ENCODE peak calls at places on chromosomes 12 and 14, in seven cellular contexts. One of them, this sample, is unnamed.

GRCh38 chr12:79127268-79127895 is 262.8 kb downstream of the SYT1 start:
- DNase-seq in HCT116: no peak
- DNase-seq in GM12878: no peak
- DNase-seq in SK-N-SH: no peak
- DNase-seq in HepG2: no peak
- DNase-seq in K562: no peak
- DNase-seq in H1: no peak
- DNase-seq in this sample: no peak

GRCh38 chr12:54053625-54054441 is at the start of gene HOXC4:
- DNase-seq in HCT116: no peak
- DNase-seq in GM12878: no peak
- DNase-seq in SK-N-SH: peak; percentile 86
- DNase-seq in HepG2: no peak
- DNase-seq in K562: no peak
- DNase-seq in H1: no peak
- DNase-seq in this sample: no peak

GRCh38 chr12:130925616-130926015 is 28.1 kb upstream of the ADGRD1 start:
- DNase-seq in HCT116: no peak
- DNase-seq in GM12878: no peak
- DNase-seq in SK-N-SH: no peak
- DNase-seq in HepG2: no peak
- DNase-seq in K562: no peak
- DNase-seq in H1: no peak
- DNase-seq in this sample: no peak

GRCh38 chr14:94317259-94317658 is 5.9 kb downstream of the SERPINA6 start:
- DNase-seq in HCT116: no peak
- DNase-seq in GM12878: no peak
- DNase-seq in SK-N-SH: no peak
- DNase-seq in HepG2: peak; percentile 78
- DNase-seq in K562: no peak
- DNase-seq in H1: no peak
- DNase-seq in this sample: no peak

GRCh38 chr12:27164330-27165045 is 79.6 kb upstream of the STK38L start:
- DNase-seq in HCT116: no peak
- DNase-seq in GM12878: no peak
- DNase-seq in SK-N-SH: no peak
- DNase-seq in HepG2: no peak
- DNase-seq in K562: no peak
- DNase-seq in H1: no peak
- DNase-seq in this sample: no peak

GRCh38 chr12:80168936-80169335 is 69.6 kb downstream of the OTOGL start:
- DNase-seq in HCT116: no peak
- DNase-seq in GM12878: no peak
- DNase-seq in SK-N-SH: no peak
- DNase-seq in HepG2: no peak
- DNase-seq in K562: no peak
- DNase-seq in H1: no peak
- DNase-seq in this sample: no peak

GRCh38 chr12:131793623-131794022 is 34.6 kb upstream of the MMP17 start:
- DNase-seq in HCT116: no peak
- DNase-seq in GM12878: no peak
- DNase-seq in SK-N-SH: no peak
- DNase-seq in HepG2: no peak
- DNase-seq in K562: no peak
- DNase-seq in H1: no peak
- DNase-seq in this sample: no peak

GRCh38 chr14:88599761-88600439 is 37.1 kb downstream of the ZC3H14 start:
- DNase-seq in HCT116: no peak
- DNase-seq in GM12878: peak; percentile 77
- DNase-seq in SK-N-SH: no peak
- DNase-seq in HepG2: no peak
- DNase-seq in K562: no peak
- DNase-seq in H1: no peak
- DNase-seq in this sample: no peak

GRCh38 chr12:19431407-19432308 is 7.6 kb upstream of the AEBP2 start:
- DNase-seq in HCT116: no peak
- DNase-seq in GM12878: peak; percentile 30
- DNase-seq in SK-N-SH: no peak
- DNase-seq in HepG2: no peak
- DNase-seq in K562: no peak
- DNase-seq in H1: no peak
- DNase-seq in this sample: peak; percentile 76

GRCh38 chr12:52296572-52297215 is 5.4 kb upstream of the KRT81 start:
- DNase-seq in HCT116: no peak
- DNase-seq in GM12878: no peak
- DNase-seq in SK-N-SH: no peak
- DNase-seq in HepG2: no peak
- DNase-seq in K562: no peak
- DNase-seq in H1: no peak
- DNase-seq in this sample: no peak

GRCh38 chr14:104873380-104874055 is 8.4 kb downstream of the CEP170B start:
- DNase-seq in HCT116: no peak
- DNase-seq in GM12878: no peak
- DNase-seq in SK-N-SH: no peak
- DNase-seq in HepG2: no peak
- DNase-seq in K562: no peak
- DNase-seq in H1: no peak
- DNase-seq in this sample: no peak

GRCh38 chr12:41188841-41189394 is 798 bp downstream of the PDZRN4 start:
- DNase-seq in HCT116: no peak
- DNase-seq in GM12878: no peak
- DNase-seq in SK-N-SH: no peak
- DNase-seq in HepG2: no peak
- DNase-seq in K562: no peak
- DNase-seq in H1: no peak
- DNase-seq in this sample: no peak

GRCh38 chr12:105920161-105920684 is 218.5 kb downstream of the NUAK1 start:
- DNase-seq in HCT116: no peak
- DNase-seq in GM12878: no peak
- DNase-seq in SK-N-SH: peak; percentile 48
- DNase-seq in HepG2: no peak
- DNase-seq in K562: no peak
- DNase-seq in H1: no peak
- DNase-seq in this sample: no peak
- TF ChIP-seq JUND in HCT116: no peak
- TF ChIP-seq JUND in GM12878: no peak
- TF ChIP-seq JUND in SK-N-SH: no peak
- TF ChIP-seq JUND in HepG2: no peak
- TF ChIP-seq JUND in K562: no peak
- TF ChIP-seq JUND in H1: no peak
- TF ChIP-seq JUND in this sample: no peak

DNA sequence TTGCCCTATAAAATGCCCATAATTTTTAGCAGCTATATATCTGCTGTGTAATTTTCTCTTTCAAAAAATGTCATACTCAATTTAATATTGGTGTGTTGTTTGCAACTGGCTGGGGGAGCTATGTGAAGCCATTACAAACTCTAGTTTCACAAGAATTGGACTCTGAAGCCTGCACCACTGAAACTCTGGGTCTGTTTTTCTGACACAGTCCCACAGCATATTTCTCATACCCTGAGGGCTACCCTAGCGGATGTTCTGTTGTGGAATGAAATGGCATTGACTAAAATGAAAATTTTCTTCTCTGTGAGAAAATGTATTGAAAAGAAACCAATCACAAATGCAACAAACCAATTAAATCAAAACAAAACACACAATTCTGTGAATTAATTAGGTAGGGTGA is 284.6 kb upstream of the NPAS3 start:
- DNase-seq in HCT116: no peak
- DNase-seq in GM12878: no peak
- DNase-seq in SK-N-SH: no peak
- DNase-seq in HepG2: no peak
- DNase-seq in K562: no peak
- DNase-seq in H1: no peak
- DNase-seq in this sample: no peak
- TF ChIP-seq JUND in HCT116: no peak
- TF ChIP-seq JUND in GM12878: no peak
- TF ChIP-seq JUND in SK-N-SH: no peak
- TF ChIP-seq JUND in HepG2: no peak
- TF ChIP-seq JUND in K562: no peak
- TF ChIP-seq JUND in H1: no peak
- TF ChIP-seq JUND in this sample: no peak

DNA sequence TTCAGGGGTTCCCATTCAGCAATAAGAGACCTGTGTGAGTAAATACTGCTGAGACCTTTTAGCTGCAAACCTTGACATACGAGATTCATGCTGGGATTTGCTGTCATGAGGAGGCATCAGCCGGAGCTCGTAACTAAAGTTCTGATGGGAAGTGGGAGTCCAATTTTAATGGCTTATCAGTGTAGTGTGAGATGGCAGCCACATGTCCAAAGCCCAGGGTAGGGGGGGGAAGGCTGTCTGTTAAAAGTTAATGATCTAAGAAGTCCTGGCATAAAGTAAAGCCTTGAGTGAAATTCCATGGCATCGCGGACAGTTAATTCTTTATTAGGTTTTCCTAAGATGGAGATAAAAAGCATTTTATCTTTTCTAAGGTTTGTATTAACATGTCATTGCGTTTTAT is 240.0 kb downstream of the AACS start:
- DNase-seq in HCT116: no peak
- DNase-seq in GM12878: no peak
- DNase-seq in SK-N-SH: no peak
- DNase-seq in HepG2: no peak
- DNase-seq in K562: no peak
- DNase-seq in H1: no peak
- DNase-seq in this sample: no peak
- TF ChIP-seq JUND in HCT116: no peak
- TF ChIP-seq JUND in GM12878: no peak
- TF ChIP-seq JUND in SK-N-SH: no peak
- TF ChIP-seq JUND in HepG2: no peak
- TF ChIP-seq JUND in K562: no peak
- TF ChIP-seq JUND in H1: no peak
- TF ChIP-seq JUND in this sample: no peak

DNA sequence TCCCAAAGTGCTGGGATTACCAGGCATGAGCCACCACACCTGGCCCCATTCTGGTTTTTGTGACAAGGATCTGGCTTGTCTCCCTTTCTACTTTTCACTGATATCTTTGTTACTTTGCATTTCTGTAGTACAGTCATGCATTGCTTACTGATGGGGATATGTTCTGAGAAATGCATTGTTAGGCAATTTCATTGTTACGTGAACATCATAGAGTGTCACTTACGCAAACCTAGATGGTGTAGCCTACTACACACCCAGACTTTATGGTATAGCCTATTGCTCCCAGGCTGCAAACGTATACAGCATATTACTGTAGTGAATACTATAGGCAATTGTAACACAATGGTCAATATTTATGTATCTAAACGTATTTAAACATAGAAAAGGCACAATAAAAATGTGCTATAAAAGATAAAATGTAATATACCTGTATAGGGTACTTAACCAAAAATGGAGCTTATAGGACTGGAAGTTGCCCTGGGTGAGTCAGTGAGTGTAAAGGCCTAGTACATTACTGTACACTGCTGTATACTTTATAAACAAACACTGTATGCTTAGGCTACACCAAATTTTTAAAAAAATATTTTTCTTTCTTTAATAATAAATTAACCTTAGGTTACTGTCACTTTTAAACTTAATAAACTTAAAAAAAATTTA is 16.0 kb downstream of the MRPL42 start:
- DNase-seq in HCT116: no peak
- DNase-seq in GM12878: no peak
- DNase-seq in SK-N-SH: no peak
- DNase-seq in HepG2: no peak
- DNase-seq in K562: no peak
- DNase-seq in H1: no peak
- DNase-seq in this sample: no peak
- TF ChIP-seq JUND in HCT116: no peak
- TF ChIP-seq JUND in GM12878: no peak
- TF ChIP-seq JUND in SK-N-SH: no peak
- TF ChIP-seq JUND in HepG2: no peak
- TF ChIP-seq JUND in K562: no peak
- TF ChIP-seq JUND in H1: no peak
- TF ChIP-seq JUND in this sample: no peak

This sample was measured in T47D.